ENCODE peak calls at places on chromosome 15, in ten cellular contexts. K is DMS153; H is ecto neural progenitor cell; N is NCI-H460; L is NCI-H345; W is neural crest cell; E is stimulated activated CD8-positive, alpha-beta memory T cell treated with anti-CD3 and anti-CD28 coated beads, Interleukin-4, amount 100 ng/mL, for 24 hours; S is CD8-positive, alpha-beta T cell; Q is effector CD4-positive, alpha-beta T cell; Y is body of pancreas. M is an unnamed sample.

GRCh38 chr15:31251165-31251564 is 75.5 kb upstream of the KLF13 start:
- DNase-seq in K (no peak), H (no peak), N (no peak), L (no peak), W (no peak), E (no peak), S (no peak), Q (no peak), Y (no peak), M (no peak)

GRCh38 chr15:77773003-77773402 is 140.3 kb upstream of the LINGO1 start:
- DNase-seq in K (no peak), H (no peak), N (no peak), L (no peak), W (no peak), E (no peak), S (no peak), Q (no peak), Y (no peak), M (no peak)

GRCh38 chr15:42736178-42736792 is 643 bp downstream of the CDAN1 start:
- DNase-seq in K (no peak), H (no peak), N (no peak), L (no peak), W (peak), E (no peak), S (no peak), Q (no peak), Y (no peak), M (no peak)

GRCh38 chr15:88448991-88449461 is 18.2 kb downstream of the MRPL46 start:
- DNase-seq in K (no peak), H (no peak), N (no peak), L (no peak), W (no peak), E (no peak), S (no peak), Q (no peak), Y (no peak), M (no peak)

GRCh38 chr15:60337069-60337468 is 60.7 kb downstream of the ANXA2 start:
- DNase-seq in K (no peak), H (no peak), N (no peak), L (no peak), W (no peak), E (no peak), S (no peak), Q (no peak), Y (no peak), M (no peak)

GRCh38 chr15:35663956-35664355 is 118.0 kb upstream of the DPH6 start:
- DNase-seq in K (no peak), H (no peak), N (no peak), L (no peak), W (no peak), E (no peak), S (no peak), Q (no peak), Y (no peak), M (no peak)

GRCh38 chr15:39888243-39888642 is 31.8 kb downstream of the GPR176 start:
- DNase-seq in K (no peak), H (no peak), N (no peak), L (no peak), W (no peak), E (no peak), S (no peak), Q (no peak), Y (no peak), M (no peak)

GRCh38 chr15:62392411-62392810 is 227.3 kb upstream of the C2CD4B start:
- DNase-seq in K (no peak), H (peak), N (no peak), L (no peak), W (peak), E (no peak), S (no peak), Q (no peak), Y (peak), M (no peak)

GRCh38 chr15:69012761-69013364 is 1.6 kb upstream of the NOX5 start:
- DNase-seq in K (no peak), H (no peak), N (no peak), L (no peak), W (no peak), E (no peak), S (no peak), Q (no peak), Y (no peak), M (no peak)

GRCh38 chr15:60004846-60005351 is 788 bp downstream of the FOXB1 start:
- DNase-seq in K (no peak), H (no peak), N (peak), L (peak), W (no peak), E (no peak), S (peak), Q (no peak), Y (no peak), M (no peak)

GRCh38 chr15:85533949-85534543 is 153.6 kb downstream of the AKAP13 start:
- DNase-seq in K (no peak), H (no peak), N (no peak), L (no peak), W (no peak), E (no peak), S (no peak), Q (no peak), Y (no peak), M (no peak)

GRCh38 chr15:60412807-60413597 is 15.2 kb upstream of the ANXA2 start:
- DNase-seq in K (no peak), H (no peak), N (no peak), L (no peak), W (no peak), E (no peak), S (no peak), Q (no peak), Y (no peak), M (no peak)

GRCh38 chr15:58291848-58292247 is 139.9 kb upstream of the LIPC start:
- DNase-seq in K (no peak), H (no peak), N (no peak), L (no peak), W (no peak), E (no peak), S (no peak), Q (no peak), Y (no peak), M (no peak)

GRCh38 chr15:85667491-85668424 is 127.0 kb downstream of the KLHL25 start:
- DNase-seq in K (peak), H (no peak), N (no peak), L (no peak), W (no peak), E (peak), S (peak), Q (peak), Y (peak), M (peak)

GRCh38 chr15:66936115-66936863 is 129.1 kb upstream of the SMAD3 start:
- DNase-seq in K (no peak), H (no peak), N (no peak), L (no peak), W (no peak), E (no peak), S (no peak), Q (no peak), Y (no peak), M (no peak)

GRCh38 chr15:58641660-58642059 is 107.8 kb downstream of the ADAM10 start:
- DNase-seq in K (peak), H (no peak), N (no peak), L (no peak), W (no peak), E (no peak), S (no peak), Q (no peak), Y (no peak), M (no peak)

GRCh38 chr15:33126559-33127290 is 67.8 kb downstream of the FMN1 start:
- DNase-seq in K (peak), H (no peak), N (peak), L (peak), W (no peak), E (peak), S (peak), Q (no peak), Y (peak), M (no peak)

GRCh38 chr15:55627730-55628368 is 39.7 kb upstream of the PYGO1 start:
- DNase-seq in K (no peak), H (no peak), N (peak), L (no peak), W (no peak), E (no peak), S (no peak), Q (no peak), Y (no peak), M (no peak)

GRCh38 chr15:85324202-85324601 is 56.2 kb upstream of the AKAP13 start:
- DNase-seq in K (no peak), H (no peak), N (no peak), L (no peak), W (no peak), E (no peak), S (no peak), Q (no peak), Y (no peak), M (no peak)

GRCh38 chr15:92714071-92714456 is 58.5 kb upstream of the FAM174B start:
- DNase-seq in K (no peak), H (peak), N (no peak), L (peak), W (no peak), E (no peak), S (peak), Q (no peak), Y (no peak), M (no peak)

GRCh38 chr15:98000249-98001203 is 40.0 kb downstream of the ARRDC4 start:
- DNase-seq in K (no peak), H (no peak), N (no peak), L (no peak), W (no peak), E (no peak), S (no peak), Q (no peak), Y (no peak), M (no peak)

GRCh38 chr15:37789392-37789776 is 145.1 kb upstream of the TMCO5A start:
- DNase-seq in K (no peak), H (no peak), N (no peak), L (no peak), W (no peak), E (no peak), S (no peak), Q (no peak), Y (no peak), M (no peak)

GRCh38 chr15:77029166-77030041 is 34.5 kb downstream of the PSTPIP1 start:
- DNase-seq in K (no peak), H (peak), N (no peak), L (no peak), W (no peak), E (no peak), S (no peak), Q (no peak), Y (no peak), M (peak)

GRCh38 chr15:99511529-99511864 is 54.3 kb upstream of the MEF2A start:
- DNase-seq in K (no peak), H (no peak), N (no peak), L (no peak), W (no peak), E (no peak), S (no peak), Q (no peak), Y (no peak), M (no peak)